ENCODE peak calls at places on chromosomes 13 and 19, in five cellular contexts. One of them, this sample, is unnamed.

GRCh38 chr13:91567485-91568207 is 169.2 kb downstream of the GPC5 start:
- DNase-seq in BJ: no peak
- DNase-seq in mucosa of descending colon: no peak
- DNase-seq in omental fat pad: no peak
- DNase-seq in endothelial cell: no peak
- DNase-seq in this sample: no peak

GRCh38 chr19:30557212-30557611 is 185.0 kb downstream of the ZNF536 start:
- DNase-seq in BJ: no peak
- DNase-seq in mucosa of descending colon: no peak
- DNase-seq in omental fat pad: no peak
- DNase-seq in endothelial cell: no peak
- DNase-seq in this sample: no peak

GRCh38 chr19:12513531-12514061 is 29.0 kb upstream of the ZNF709 start:
- DNase-seq in BJ: no peak
- DNase-seq in mucosa of descending colon: peak; percentile 55
- DNase-seq in omental fat pad: no peak
- DNase-seq in endothelial cell: no peak
- DNase-seq in this sample: no peak

GRCh38 chr19:58353717-58354477 is 605 bp upstream of the A1BG start:
- DNase-seq in BJ: no peak
- DNase-seq in mucosa of descending colon: no peak
- DNase-seq in omental fat pad: no peak
- DNase-seq in endothelial cell: no peak
- DNase-seq in this sample: no peak

GRCh38 chr19:55437410-55437809 is 5.7 kb downstream of the SHISA7 start:
- DNase-seq in BJ: no peak
- DNase-seq in mucosa of descending colon: no peak
- DNase-seq in omental fat pad: no peak
- DNase-seq in endothelial cell: peak; percentile 78
- DNase-seq in this sample: no peak

GRCh38 chr13:101204270-101205011 is 211.9 kb downstream of the NALCN start:
- DNase-seq in BJ: peak; percentile 13
- DNase-seq in mucosa of descending colon: no peak
- DNase-seq in omental fat pad: no peak
- DNase-seq in endothelial cell: no peak
- DNase-seq in this sample: no peak

GRCh38 chr13:69553976-69554375 is 553.6 kb upstream of the ATXN8OS start:
- DNase-seq in BJ: no peak
- DNase-seq in mucosa of descending colon: no peak
- DNase-seq in omental fat pad: no peak
- DNase-seq in endothelial cell: no peak
- DNase-seq in this sample: no peak

GRCh38 chr13:109816112-109816978 is 30.0 kb upstream of the IRS2 start:
- DNase-seq in BJ: no peak
- DNase-seq in mucosa of descending colon: no peak
- DNase-seq in omental fat pad: no peak
- DNase-seq in endothelial cell: no peak
- DNase-seq in this sample: no peak

GRCh38 chr19:18532208-18532890 is 10.5 kb upstream of the ELL start:
- DNase-seq in BJ: no peak
- DNase-seq in mucosa of descending colon: no peak
- DNase-seq in omental fat pad: no peak
- DNase-seq in endothelial cell: no peak
- DNase-seq in this sample: no peak

GRCh38 chr13:95788100-95788463 is 111.1 kb downstream of the DNAJC3 start:
- DNase-seq in BJ: no peak
- DNase-seq in mucosa of descending colon: no peak
- DNase-seq in omental fat pad: no peak
- DNase-seq in endothelial cell: no peak
- DNase-seq in this sample: no peak

GRCh38 chr19:48507911-48508439 is 3.7 kb downstream of the LMTK3 start:
- DNase-seq in BJ: no peak
- DNase-seq in mucosa of descending colon: no peak
- DNase-seq in omental fat pad: no peak
- DNase-seq in endothelial cell: no peak
- DNase-seq in this sample: no peak

GRCh38 chr19:44757057-44757734 is 8.7 kb downstream of the BCL3 start:
- DNase-seq in BJ: no peak
- DNase-seq in mucosa of descending colon: no peak
- DNase-seq in omental fat pad: no peak
- DNase-seq in endothelial cell: peak; percentile 39
- DNase-seq in this sample: no peak

GRCh38 chr13:60788156-60788829 is 391.3 kb downstream of the TDRD3 start:
- DNase-seq in BJ: no peak
- DNase-seq in mucosa of descending colon: no peak
- DNase-seq in omental fat pad: no peak
- DNase-seq in endothelial cell: no peak
- DNase-seq in this sample: no peak

GRCh38 chr19:51172223-51172622 is 30.1 kb downstream of the SIGLEC7 start:
- DNase-seq in BJ: no peak
- DNase-seq in mucosa of descending colon: no peak
- DNase-seq in omental fat pad: no peak
- DNase-seq in endothelial cell: no peak
- DNase-seq in this sample: no peak

GRCh38 chr13:35470671-35471465 is 5.6 kb downstream of the MAB21L1 start:
- DNase-seq in BJ: no peak
- DNase-seq in mucosa of descending colon: no peak
- DNase-seq in omental fat pad: no peak
- DNase-seq in endothelial cell: peak; percentile 60
- DNase-seq in this sample: no peak

GRCh38 chr13:112777637-112778406 is 88.0 kb downstream of the ATP11A start:
- DNase-seq in BJ: no peak
- DNase-seq in mucosa of descending colon: no peak
- DNase-seq in omental fat pad: no peak
- DNase-seq in endothelial cell: no peak
- DNase-seq in this sample: no peak

GRCh38 chr13:39776439-39776838 is 121.0 kb downstream of the COG6 start:
- DNase-seq in BJ: peak; percentile 33
- DNase-seq in mucosa of descending colon: no peak
- DNase-seq in omental fat pad: no peak
- DNase-seq in endothelial cell: no peak
- DNase-seq in this sample: no peak

DNA sequence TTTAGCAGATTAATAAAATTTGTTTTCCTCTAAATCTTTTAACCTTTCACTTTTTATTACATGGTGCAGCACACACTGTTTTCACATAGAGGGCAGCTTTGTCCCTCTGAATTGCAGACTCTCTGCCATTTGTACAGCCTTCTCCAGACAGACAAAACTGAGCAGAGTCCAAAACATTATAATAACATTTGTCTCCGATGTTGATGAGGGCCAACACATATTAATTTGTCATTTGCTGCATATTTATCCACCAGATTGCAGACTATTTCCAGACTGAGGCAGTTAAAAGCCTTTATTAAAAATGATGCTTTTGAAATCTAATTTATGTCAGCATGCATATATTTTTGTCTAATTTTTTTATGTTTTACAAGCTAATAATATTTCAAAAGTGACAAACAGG is 1251.9 kb upstream of the SLC10A2 start:
- DNase-seq in BJ: peak; percentile 8
- DNase-seq in mucosa of descending colon: no peak
- DNase-seq in omental fat pad: no peak
- DNase-seq in endothelial cell: no peak
- DNase-seq in this sample: no peak
- TF ChIP-seq CTCF in BJ: peak; percentile 40
- TF ChIP-seq CTCF in mucosa of descending colon: no peak
- TF ChIP-seq CTCF in omental fat pad: no peak
- TF ChIP-seq CTCF in endothelial cell: no peak
- TF ChIP-seq CTCF in this sample: no peak

DNA sequence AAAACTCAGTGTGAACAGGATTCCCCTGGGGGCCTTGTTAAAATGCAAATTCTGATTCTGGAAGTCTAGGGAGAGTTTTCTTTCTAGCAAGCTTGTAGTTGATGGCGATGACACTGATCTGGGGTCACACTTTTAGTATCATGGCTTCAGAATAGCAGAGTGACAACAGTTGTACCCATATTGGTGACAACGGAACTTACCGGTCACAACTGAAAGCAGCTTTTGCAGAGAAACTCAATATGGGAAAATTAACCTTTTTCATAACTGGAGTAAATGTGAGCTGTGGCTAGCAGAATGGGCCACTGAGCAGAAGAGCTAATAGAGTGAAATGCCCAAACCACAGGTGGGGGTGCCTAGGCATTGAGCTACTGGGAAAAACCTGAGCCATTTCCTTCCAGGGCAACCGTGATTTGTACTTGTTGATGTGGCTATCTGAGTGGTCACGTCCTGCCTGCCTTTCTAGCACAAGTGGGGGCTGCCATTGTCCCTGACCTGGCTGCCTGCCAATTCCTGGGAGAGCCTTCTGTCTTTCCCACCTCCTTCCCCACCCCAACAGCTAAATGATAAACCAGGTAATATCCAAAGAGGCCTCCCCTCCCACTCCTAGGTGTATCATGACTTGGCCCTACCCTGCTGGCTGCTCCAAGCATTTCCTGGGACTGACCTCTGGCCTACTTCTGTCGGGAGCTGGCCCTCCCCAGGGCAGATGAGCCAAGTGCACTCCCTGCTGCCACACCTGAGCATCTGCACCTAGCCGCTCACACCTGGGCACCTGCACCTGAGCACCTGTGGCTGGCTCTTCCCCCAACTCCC is 1.7 kb upstream of the SLC10A2 start:
- DNase-seq in BJ: no peak
- DNase-seq in mucosa of descending colon: peak; percentile 60
- DNase-seq in omental fat pad: no peak
- DNase-seq in endothelial cell: no peak
- DNase-seq in this sample: no peak
- TF ChIP-seq CTCF in BJ: no peak
- TF ChIP-seq CTCF in mucosa of descending colon: no peak
- TF ChIP-seq CTCF in omental fat pad: no peak
- TF ChIP-seq CTCF in endothelial cell: no peak
- TF ChIP-seq CTCF in this sample: no peak

GRCh38 chr13:52851153-52851962 is 2.9 kb upstream of the PCDH8 start:
- DNase-seq in BJ: no peak
- DNase-seq in mucosa of descending colon: peak; percentile 48
- DNase-seq in omental fat pad: no peak
- DNase-seq in endothelial cell: peak; percentile 46
- DNase-seq in this sample: no peak
- TF ChIP-seq CTCF in BJ: peak; percentile 15
- TF ChIP-seq CTCF in mucosa of descending colon: no peak
- TF ChIP-seq CTCF in omental fat pad: no peak
- TF ChIP-seq CTCF in endothelial cell: no peak
- TF ChIP-seq CTCF in this sample: no peak

GRCh38 chr13:28718538-28719226 is at the start of gene SLC46A3:
- DNase-seq in BJ: peak; percentile 89
- DNase-seq in mucosa of descending colon: peak; percentile 98
- DNase-seq in omental fat pad: peak; percentile 94
- DNase-seq in endothelial cell: peak; percentile 99
- DNase-seq in this sample: peak; percentile 97
- TF ChIP-seq CTCF in BJ: peak; percentile 8
- TF ChIP-seq CTCF in mucosa of descending colon: peak; percentile 7
- TF ChIP-seq CTCF in omental fat pad: no peak
- TF ChIP-seq CTCF in endothelial cell: no peak
- TF ChIP-seq CTCF in this sample: no peak

GRCh38 chr13:36509369-36509768 is 77.1 kb downstream of the CCNA1 start:
- DNase-seq in BJ: no peak
- DNase-seq in mucosa of descending colon: no peak
- DNase-seq in omental fat pad: no peak
- DNase-seq in endothelial cell: peak; percentile 12
- DNase-seq in this sample: no peak
- TF ChIP-seq CTCF in BJ: no peak
- TF ChIP-seq CTCF in mucosa of descending colon: no peak
- TF ChIP-seq CTCF in omental fat pad: no peak
- TF ChIP-seq CTCF in endothelial cell: no peak
- TF ChIP-seq CTCF in this sample: peak; percentile 9

This sample was measured in CD14-positive monocyte.